ENCODE peak calls at places on chromosomes 11 and 22, in nine cellular contexts. R is adipocyte, T is Right ventricle myocardium superior, S is GM12865, E is cardiac fibroblast, J is NCI-H774, Q is body of pancreas, P is SK-N-SH, M is ELF-1. L is an unnamed sample.

GRCh38 chr11:64356498-64357411 is 2.2 kb upstream of the RPS6KA4 start:
- DNase-seq in T (no peak), R (peak; percentile 52), S (peak; percentile 52), E (peak; percentile 60), Q (peak; percentile 60), M (peak; percentile 92), P (peak; percentile 83), J (peak; percentile 26), L (no peak)

GRCh38 chr22:22210375-22210774 is 34.2 kb upstream of the VPREB1 start:
- DNase-seq in S (peak; percentile 64), E (peak; percentile 23), Q (no peak), M (no peak), J (no peak), P (no peak), R (peak; percentile 16), T (no peak), L (peak; percentile 53)

GRCh38 chr22:49946612-49947295 is 13.8 kb upstream of the PIM3 start:
- DNase-seq in Q (no peak), M (peak; percentile 89), P (no peak), R (no peak), T (no peak), J (no peak), E (no peak), S (no peak), L (no peak)

GRCh38 chr11:118791961-118792578 is 1.1 kb upstream of the DDX6 start:
- DNase-seq in J (no peak), E (peak; percentile 11), P (peak; percentile 57), R (no peak), Q (no peak), M (peak; percentile 39), T (peak; percentile 54), S (peak; percentile 62), L (peak; percentile 69)

GRCh38 chr11:47136327-47136726 is 40.4 kb downstream of the ARFGAP2 start:
- DNase-seq in T (no peak), S (no peak), P (no peak), E (no peak), R (no peak), Q (no peak), J (no peak), M (no peak), L (no peak)

GRCh38 chr22:39251762-39252460 is 7.1 kb upstream of the PDGFB start:
- DNase-seq in S (no peak), R (no peak), T (no peak), E (no peak), Q (no peak), J (no peak), M (no peak), P (no peak), L (no peak)

GRCh38 chr11:35567737-35568465 is 42.5 kb upstream of the PAMR1 start:
- DNase-seq in Q (no peak), E (no peak), T (no peak), R (no peak), P (no peak), S (no peak), M (peak; percentile 79), J (peak; percentile 4), L (no peak)

GRCh38 chr11:61626580-61627380 is 45.9 kb upstream of the SYT7 start:
- DNase-seq in M (peak; percentile 98), P (no peak), S (no peak), E (peak; percentile 40), Q (peak; percentile 94), R (no peak), J (peak; percentile 31), T (peak; percentile 57), L (no peak)

GRCh38 chr11:125376856-125377255 is 119.2 kb downstream of the FEZ1 start:
- DNase-seq in T (no peak), Q (no peak), M (no peak), R (no peak), S (no peak), J (no peak), E (no peak), P (no peak), L (no peak)

GRCh38 chr22:19873138-19873959 is 18.7 kb upstream of the GNB1L start:
- DNase-seq in M (no peak), R (no peak), E (no peak), S (no peak), Q (peak; percentile 1), T (peak; percentile 34), J (no peak), P (peak; percentile 25), L (no peak)

GRCh38 chr11:96263361-96263763 is 79.6 kb downstream of the MAML2 start:
- DNase-seq in J (no peak), T (no peak), M (no peak), Q (no peak), P (no peak), R (peak; percentile 93), S (no peak), E (peak; percentile 79), L (no peak)

GRCh38 chr11:68912254-68912653 is 8.6 kb downstream of the IGHMBP2 start:
- DNase-seq in J (no peak), E (no peak), T (no peak), M (no peak), Q (no peak), P (no peak), R (no peak), S (no peak), L (no peak)

GRCh38 chr22:46366801-46367706 is 31.5 kb downstream of the TRMU start:
- DNase-seq in T (peak; percentile 30), J (no peak), Q (no peak), E (no peak), P (no peak), S (peak; percentile 25), R (no peak), M (peak; percentile 50), L (no peak)

GRCh38 chr22:46734830-46735453 is 3.1 kb downstream of the CERK start:
- DNase-seq in M (no peak), T (peak; percentile 72), R (no peak), S (peak; percentile 88), J (no peak), Q (peak; percentile 62), E (no peak), P (no peak), L (peak; percentile 65)

GRCh38 chr11:13080861-13081260 is 71.7 kb downstream of the RASSF10 start:
- DNase-seq in M (no peak), Q (no peak), P (no peak), T (no peak), J (no peak), E (no peak), R (no peak), S (no peak), L (no peak)

GRCh38 chr22:31917227-31917921 is 27.0 kb upstream of the YWHAH start:
- DNase-seq in R (no peak), E (no peak), S (peak; percentile 65), Q (peak; percentile 54), P (no peak), J (no peak), T (peak; percentile 40), M (no peak), L (peak; percentile 54)

GRCh38 chr11:64148200-64148916 is 17.6 kb downstream of the MACROD1 start:
- DNase-seq in E (peak; percentile 80), R (peak; percentile 90), Q (peak; percentile 75), J (peak; percentile 79), P (peak; percentile 90), S (peak; percentile 73), T (peak; percentile 92), M (peak; percentile 87), L (peak; percentile 51)

GRCh38 chr11:83168756-83169155 is 11.8 kb downstream of the PCF11 start:
- DNase-seq in Q (no peak), J (no peak), E (no peak), P (no peak), S (no peak), T (no peak), R (no peak), M (no peak), L (no peak)

GRCh38 chr22:45632791-45633515 is 38.7 kb upstream of the ATXN10 start:
- DNase-seq in Q (peak; percentile 30), E (peak; percentile 47), R (no peak), S (no peak), J (no peak), T (no peak), M (no peak), P (no peak), L (no peak)

GRCh38 chr11:96037267-96037990 is 113.5 kb upstream of the MTMR2 start:
- DNase-seq in S (no peak), E (no peak), J (peak; percentile 24), P (no peak), Q (no peak), R (no peak), M (peak; percentile 54), T (no peak), L (no peak)

GRCh38 chr11:18768472-18768901 is 23.1 kb downstream of the PTPN5 start:
- DNase-seq in R (no peak), M (no peak), Q (no peak), J (no peak), S (peak; percentile 88), P (no peak), T (no peak), E (no peak), L (peak; percentile 74)

GRCh38 chr22:24723111-24723510 is 51.4 kb downstream of the PIWIL3 start:
- DNase-seq in S (no peak), M (no peak), E (no peak), R (peak; percentile 16), J (no peak), P (no peak), Q (no peak), T (no peak), L (no peak)

GRCh38 chr11:133916790-133917440 is 39.9 kb downstream of the IGSF9B start:
- DNase-seq in S (no peak), M (no peak), J (no peak), Q (no peak), T (no peak), R (no peak), E (no peak), P (no peak), L (no peak)

GRCh38 chr11:75485742-75486141 is 40.0 kb downstream of the GDPD5 start:
- DNase-seq in R (no peak), P (no peak), E (no peak), T (no peak), J (no peak), M (no peak), Q (no peak), S (no peak), L (no peak)

GRCh38 chr11:115303929-115304328 is 200.3 kb downstream of the CADM1 start:
- DNase-seq in P (no peak), R (no peak), E (no peak), T (no peak), J (no peak), Q (no peak), M (no peak), S (no peak), L (no peak)

GRCh38 chr22:45212306-45212709 is 28.4 kb downstream of the KIAA0930 start:
- DNase-seq in T (peak; percentile 88), S (no peak), E (peak; percentile 88), Q (peak; percentile 48), J (no peak), P (peak; percentile 75), M (peak; percentile 79), R (peak; percentile 95), L (no peak)

GRCh38 chr22:23835773-23836144 is 3.0 kb downstream of the DERL3 start:
- DNase-seq in R (no peak), T (peak; percentile 72), J (no peak), P (peak; percentile 8), M (no peak), E (no peak), S (no peak), Q (no peak), L (no peak)

GRCh38 chr11:17887779-17888178 is 125.1 kb downstream of the SERGEF start:
- DNase-seq in R (no peak), P (no peak), M (peak; percentile 45), S (no peak), Q (no peak), T (no peak), E (no peak), J (no peak), L (no peak)

GRCh38 chr11:26188559-26188958 is 143.4 kb upstream of the ANO3 start:
- DNase-seq in Q (no peak), P (no peak), R (peak; percentile 70), E (peak; percentile 52), M (no peak), S (no peak), T (no peak), J (no peak), L (no peak)

GRCh38 chr11:75566763-75567279 is 4.8 kb downstream of the SERPINH1 start:
- DNase-seq in J (no peak), Q (no peak), T (peak; percentile 38), R (no peak), S (no peak), M (no peak), P (no peak), E (no peak), L (no peak)

GRCh38 chr11:60981515-60981914 is 10.0 kb downstream of the CD6 start:
- DNase-seq in J (no peak), T (no peak), S (no peak), M (no peak), R (no peak), P (no peak), E (no peak), Q (no peak), L (no peak)